ENCODE peak calls at places on chromosomes 16 and 17, in four cellular contexts. O, X, J and S are unnamed samples. For H3K4me1, the result is how much of the 10 kb centered on the place peaks cover.

GRCh38 chr16:57392694-57393093 is 11.9 kb upstream of the CCL17 start:
- DNase-seq in O (no peak), X (no peak), J (peak), S (peak)

GRCh38 chr17:80097307-80097630 is 4.1 kb upstream of the GAA start:
- DNase-seq in O (no peak), X (no peak), J (no peak), S (no peak)

GRCh38 chr17:1104222-1104621 is 75.6 kb downstream of the ABR start:
- DNase-seq in O (peak), X (no peak), J (no peak), S (no peak)

GRCh38 chr17:56833023-56833811 is 503 bp downstream of the C17orf67 start:
- DNase-seq in O (peak), X (peak), J (peak), S (peak)

GRCh38 chr16:56849690-56850680 is 15.0 kb upstream of the SLC12A3 start:
- DNase-seq in O (no peak), X (no peak), J (no peak), S (peak)

GRCh38 chr17:48825446-48826381 is 5.1 kb upstream of the CALCOCO2 start:
- DNase-seq in O (no peak), X (no peak), J (no peak), S (no peak)

GRCh38 chr17:2335726-2336214 is 487 bp downstream of the TSR1 start:
- DNase-seq in O (no peak), X (no peak), J (no peak), S (peak)

GRCh38 chr17:537133-537532 is 177.5 kb downstream of the VPS53 start:
- DNase-seq in O (no peak), X (no peak), J (no peak), S (no peak)

GRCh38 chr17:70674061-70674460 is 504.7 kb downstream of the KCNJ2 start:
- DNase-seq in O (no peak), X (no peak), J (no peak), S (no peak)

GRCh38 chr17:2321399-2321798 is 14.9 kb downstream of the TSR1 start:
- DNase-seq in O (no peak), X (no peak), J (no peak), S (no peak)

GRCh38 chr17:18986541-18987229 is 17.9 kb downstream of the FAM83G start:
- DNase-seq in O (no peak), X (no peak), J (no peak), S (no peak)

GRCh38 chr17:37698132-37698615 is 46.7 kb downstream of the HNF1B start:
- DNase-seq in O (no peak), X (peak), J (no peak), S (no peak)

GRCh38 chr17:78923660-78924453 is 1.3 kb downstream of the TIMP2 start:
- DNase-seq in O (peak), X (peak), J (peak), S (peak)

GRCh38 chr17:50117202-50118040 is 12.5 kb downstream of the SAMD14 start:
- DNase-seq in O (peak), X (peak), J (peak), S (peak)

GRCh38 chr17:73083432-73083831 is 9.1 kb downstream of the SLC39A11 start:
- DNase-seq in O (no peak), X (no peak), J (no peak), S (no peak)

GRCh38 chr17:57257911-57258885 is 1.9 kb downstream of the MSI2 start:
- DNase-seq in O (no peak), X (no peak), J (no peak), S (no peak)

GRCh38 chr17:46026045-46026814 is 27.2 kb downstream of the STH start:
- DNase-seq in O (peak), X (no peak), J (no peak), S (peak)

GRCh38 chr17:67531291-67531690 is 154.2 kb downstream of the PITPNC1 start:
- DNase-seq in O (no peak), X (no peak), J (peak), S (no peak)

GRCh38 chr16:12565423-12565822 is 238.3 kb downstream of the CPPED1 start:
- DNase-seq in O (no peak), X (no peak), J (no peak), S (no peak)

GRCh38 chr17:65559483-65559801 is 2.0 kb downstream of the AXIN2 start:
- DNase-seq in O (no peak), X (no peak), J (no peak), S (no peak)

GRCh38 chr17:72199256-72199655 is 78.4 kb downstream of the SOX9 start:
- DNase-seq in O (no peak), X (no peak), J (no peak), S (no peak)

GRCh38 chr16:31118223-31119155 is 1.0 kb downstream of the KAT8 start:
- DNase-seq in O (no peak), X (no peak), J (no peak), S (no peak)

GRCh38 chr17:21278304-21279197 is 6.0 kb upstream of the MAP2K3 start:
- DNase-seq in O (no peak), X (no peak), J (peak), S (peak)

GRCh38 chr17:80228477-80228876 is 8.2 kb downstream of the SLC26A11 start:
- DNase-seq in O (no peak), X (no peak), J (no peak), S (no peak)

GRCh38 chr16:25838724-25839186 is 147.0 kb downstream of the HS3ST4 start:
- DNase-seq in O (no peak), X (peak), J (peak), S (no peak)

GRCh38 chr16:20611975-20612471 is 35.9 kb upstream of the ACSM2B start:
- DNase-seq in O (peak), X (no peak), J (peak), S (no peak)

GRCh38 chr17:69246202-69246601 is 17.6 kb upstream of the ABCA10 start:
- DNase-seq in O (no peak), X (no peak), J (no peak), S (no peak)

GRCh38 chr16:24700549-24701392 is 28.7 kb upstream of the TNRC6A start:
- DNase-seq in O (peak), X (peak), J (peak), S (no peak)

GRCh38 chr17:45771473-45771959 is 12.6 kb upstream of the CRHR1 start:
- DNase-seq in O (no peak), X (no peak), J (no peak), S (no peak)

GRCh38 chr17:42252528-42253172 is 23.5 kb downstream of the STAT5B start:
- DNase-seq in O (no peak), X (no peak), J (no peak), S (no peak)

DNA sequence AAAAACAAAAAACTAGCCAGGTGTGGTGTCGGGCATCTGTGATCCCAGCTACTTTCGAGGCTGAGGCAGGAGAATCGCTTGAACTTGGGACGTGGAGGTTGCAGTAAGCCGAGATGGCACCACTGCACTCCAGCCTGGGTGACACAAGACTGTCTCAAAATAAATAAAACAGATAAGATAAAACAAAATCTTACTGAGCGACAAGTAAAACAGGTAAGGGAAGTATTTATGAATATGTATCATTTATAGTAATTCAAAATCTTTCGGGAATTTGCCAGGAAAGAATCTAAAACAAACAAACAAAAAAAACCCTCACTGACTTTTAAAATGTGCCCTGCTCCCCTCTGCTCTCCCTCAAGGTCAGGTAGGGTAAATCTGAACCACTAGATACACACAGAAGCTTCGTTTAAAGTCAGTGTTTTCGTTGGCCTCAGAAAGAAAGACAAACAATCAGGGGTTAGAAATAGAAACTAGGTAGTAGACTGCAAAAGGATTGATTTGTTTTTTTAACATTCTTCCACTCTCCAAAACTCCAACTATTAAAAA is 2.1 kb downstream of the PRPSAP1 start:
- DNase-seq in O (no peak), X (no peak), J (no peak), S (no peak)
- TF ChIP-seq POLR2A in O (no peak), X (no peak), J (no peak), S (no peak)

GRCh38 chr16:16020291-16020690 is 70.9 kb downstream of the ABCC1 start:
- DNase-seq in O (no peak), X (no peak), J (no peak), S (no peak)

GRCh38 chr16:16022683-16023064 is 73.3 kb downstream of the ABCC1 start:
- DNase-seq in O (no peak), X (no peak), J (no peak), S (no peak)

GRCh38 chr16:16021020-16021419 is 71.6 kb downstream of the ABCC1 start:
- DNase-seq in O (no peak), X (no peak), J (no peak), S (no peak)

GRCh38 chr16:16021646-16021987 is 72.2 kb downstream of the ABCC1 start:
- DNase-seq in O (no peak), X (no peak), J (no peak), S (no peak)

GRCh38 chr16:16021988-16022682 is 72.7 kb downstream of the ABCC1 start:
- DNase-seq in O (peak), X (peak), J (peak), S (peak)
- H3K4me1 ChIP-seq in O (under half), X (half or more), J (under half), S (under half)

GRCh38 chr16:67336646-67337045 is 10.0 kb downstream of the LRRC36 start:
- DNase-seq in O (no peak), X (no peak), J (no peak), S (no peak)
- TF ChIP-seq POLR2A in O (no peak), X (no peak), J (no peak), S (no peak)

GRCh38 chr16:9105189-9105588 is 13.7 kb downstream of the HAPSTR1 start:
- DNase-seq in O (no peak), X (no peak), J (no peak), S (no peak)
- H3K4me1 ChIP-seq in O (half or more), X (half or more), J (half or more), S (half or more)

DNA sequence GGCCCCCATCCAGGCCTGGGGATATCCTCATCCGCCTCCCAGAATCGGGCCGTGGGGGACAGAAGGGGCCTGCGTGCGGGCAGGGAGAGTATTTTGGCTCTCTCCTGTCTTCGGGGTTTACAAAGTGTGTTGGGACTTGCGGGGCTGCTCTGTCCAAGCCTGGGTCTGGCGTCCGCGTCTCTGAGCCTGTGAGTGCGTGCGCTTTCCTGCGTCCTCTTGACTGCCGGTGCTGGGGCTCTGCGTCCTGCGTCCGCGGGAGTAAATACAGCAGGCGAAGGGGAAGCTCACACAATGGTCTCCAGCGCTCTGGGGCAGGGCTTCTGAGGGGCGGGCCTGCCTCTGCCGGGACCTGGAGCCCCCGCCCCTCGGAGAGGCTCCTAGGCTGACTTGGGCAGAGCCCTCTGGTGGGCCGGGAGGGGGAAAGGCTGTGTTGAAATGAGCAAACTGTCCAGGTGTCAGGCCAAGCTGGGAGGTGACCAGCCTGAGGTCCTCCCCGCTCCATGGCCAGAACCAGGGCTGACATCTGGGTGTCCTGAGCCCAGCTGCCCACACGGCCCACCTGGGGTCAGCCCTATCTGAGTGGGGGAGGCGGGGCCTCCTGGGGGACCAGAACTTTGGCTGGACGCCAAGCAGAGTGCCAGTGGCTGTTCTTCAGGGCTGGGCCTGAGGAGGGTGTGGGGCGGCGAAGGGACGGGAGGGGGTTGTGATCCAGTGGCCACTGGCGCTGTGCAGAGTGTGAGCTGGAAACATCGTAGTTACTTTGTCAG is 233.6 kb downstream of the SEC14L1 start:
- DNase-seq in O (peak), X (no peak), J (peak), S (peak)
- TF ChIP-seq POLR2A in O (no peak), X (no peak), J (peak), S (peak)

GRCh38 chr16:8866884-8867482 is 1.8 kb downstream of the CARHSP1 start:
- DNase-seq in O (peak), X (no peak), J (no peak), S (peak)

GRCh38 chr16:8868272-8869211 is at the start of gene CARHSP1:
- DNase-seq in O (peak), X (peak), J (peak), S (peak)

GRCh38 chr16:8866118-8866883 is 2.5 kb downstream of the CARHSP1 start:
- DNase-seq in O (peak), X (no peak), J (peak), S (no peak)

GRCh38 chr16:8869212-8869987 is 594 bp upstream of the CARHSP1 start:
- DNase-seq in O (no peak), X (no peak), J (no peak), S (peak)

GRCh38 chr16:8867483-8868271 is 1.1 kb downstream of the CARHSP1 start:
- DNase-seq in O (peak), X (no peak), J (peak), S (peak)
- H3K4me1 ChIP-seq in O (under half), X (half or more), J (half or more), S (under half)

DNA sequence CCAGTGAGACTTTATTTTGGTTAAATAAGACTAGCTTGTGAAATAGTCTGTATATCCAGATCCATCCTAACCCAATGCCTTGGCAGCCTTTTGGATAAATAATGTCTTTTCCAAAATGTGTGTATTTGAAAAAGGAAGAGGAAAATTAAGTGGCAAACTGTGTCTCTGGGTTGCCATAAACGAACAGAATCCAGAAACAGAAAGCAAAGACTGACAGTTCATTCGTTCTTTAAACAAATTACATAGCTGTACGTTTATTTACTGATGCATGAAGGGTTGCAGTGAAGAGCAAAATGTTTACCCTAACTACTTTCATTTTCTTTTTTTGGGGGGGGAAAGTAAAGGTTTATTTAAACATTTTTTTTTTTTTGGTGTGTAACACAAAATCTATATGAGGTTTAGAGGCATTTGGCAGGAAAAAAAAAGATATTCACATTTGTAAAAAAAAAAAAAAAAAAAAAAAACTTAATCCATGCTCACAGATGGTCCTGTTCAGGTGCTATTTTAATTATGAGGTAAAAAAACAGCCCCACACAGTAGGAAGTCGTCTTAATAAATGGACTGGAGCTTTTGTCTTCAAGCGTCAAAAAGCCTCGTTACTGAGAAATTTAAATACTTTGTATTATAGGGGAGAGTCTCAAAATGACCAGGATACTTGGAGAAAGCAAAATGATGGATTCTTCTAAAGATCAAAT is 245.9 kb downstream of the FTO start:
- DNase-seq in O (no peak), X (no peak), J (no peak), S (no peak)
- TF ChIP-seq POLR2A in O (no peak), X (no peak), J (no peak), S (no peak)

GRCh38 chr17:81870978-81871386 is at the start of gene ARHGDIA:
- DNase-seq in O (no peak), X (no peak), J (peak), S (no peak)
- H3K4me1 ChIP-seq in O (under half), X (under half), J (half or more), S (half or more)

GRCh38 chr16:80804451-80805383 is at the start of gene CDYL2:
- DNase-seq in O (peak), X (no peak), J (peak), S (peak)

GRCh38 chr16:80803341-80804060 is 897 bp downstream of the CDYL2 start:
- DNase-seq in O (peak), X (no peak), J (peak), S (peak)

GRCh38 chr16:80807916-80808315 is 3.5 kb upstream of the CDYL2 start:
- DNase-seq in O (no peak), X (no peak), J (no peak), S (no peak)

GRCh38 chr16:80804061-80804450 is 342 bp downstream of the CDYL2 start:
- DNase-seq in O (no peak), X (peak), J (peak), S (peak)

GRCh38 chr16:80806957-80807356 is 2.6 kb upstream of the CDYL2 start:
- DNase-seq in O (peak), X (peak), J (no peak), S (no peak)
- TF ChIP-seq POLR2A in O (no peak), X (no peak), J (no peak), S (no peak)